ENCODE peak calls at places on chromosomes 2 and 18, in seven cellular contexts. C is body of pancreas, H is LNCaP clone FGC, A is AG09309, B is stomach, Y is colonic mucosa, Z is endothelial cell. R is an unnamed sample.

GRCh38 chr2:237199082-237199481 is 113.4 kb downstream of the COPS8 start:
- DNase-seq in C (no peak), Y (no peak), A (no peak), H (no peak), Z (no peak), B (no peak), R (no peak)

GRCh38 chr18:62904396-62905285 is 189.3 kb downstream of the PHLPP1 start:
- DNase-seq in Y (no peak), C (no peak), Z (no peak), A (no peak), B (no peak), H (no peak), R (no peak)

GRCh38 chr18:49725809-49726514 is 87.4 kb downstream of the ACAA2 start:
- DNase-seq in B (no peak), Y (no peak), H (no peak), Z (peak; percentile 36), A (peak; percentile 86), C (peak; percentile 37), R (no peak)

GRCh38 chr18:57040175-57040574 is 106.7 kb upstream of the BOD1L2 start:
- DNase-seq in Y (no peak), Z (no peak), C (no peak), B (no peak), H (no peak), A (no peak), R (no peak)

GRCh38 chr2:239472220-239472775 is 71.5 kb upstream of the HDAC4 start:
- DNase-seq in H (no peak), A (no peak), C (no peak), B (no peak), Z (no peak), Y (no peak), R (peak; percentile 15)

GRCh38 chr18:79856119-79857080 is 58.7 kb downstream of the KCNG2 start:
- DNase-seq in Y (peak; percentile 15), B (no peak), C (peak; percentile 45), Z (peak; percentile 44), A (no peak), H (no peak), R (no peak)

GRCh38 chr18:13614701-13615288 is 111.6 kb downstream of the FAM210A start:
- DNase-seq in C (no peak), B (no peak), Z (no peak), A (no peak), H (no peak), Y (no peak), R (no peak)

GRCh38 chr18:74488864-74489263 is 7.3 kb upstream of the CNDP2 start:
- DNase-seq in B (no peak), H (no peak), C (no peak), A (no peak), Z (no peak), Y (no peak), R (no peak)

GRCh38 chr2:128986867-128987268 is 668.2 kb upstream of the HS6ST1 start:
- DNase-seq in A (no peak), Z (no peak), C (peak; percentile 61), B (no peak), Y (no peak), H (no peak), R (no peak)

GRCh38 chr2:23055251-23055650 is 329.7 kb upstream of the KLHL29 start:
- DNase-seq in H (no peak), Y (no peak), Z (no peak), A (no peak), B (no peak), C (no peak), R (no peak)

GRCh38 chr2:212526059-212526458 is 12.5 kb downstream of the ERBB4 start:
- DNase-seq in H (no peak), A (no peak), B (no peak), Y (no peak), C (no peak), Z (no peak), R (no peak)

GRCh38 chr2:212523756-212524155 is 14.8 kb downstream of the ERBB4 start:
- DNase-seq in H (no peak), C (no peak), A (no peak), Y (no peak), B (no peak), Z (no peak), R (no peak)

GRCh38 chr2:212517693-212518092 is 20.9 kb downstream of the ERBB4 start:
- DNase-seq in Y (no peak), C (no peak), B (no peak), Z (no peak), H (no peak), A (no peak), R (no peak)

DNA sequence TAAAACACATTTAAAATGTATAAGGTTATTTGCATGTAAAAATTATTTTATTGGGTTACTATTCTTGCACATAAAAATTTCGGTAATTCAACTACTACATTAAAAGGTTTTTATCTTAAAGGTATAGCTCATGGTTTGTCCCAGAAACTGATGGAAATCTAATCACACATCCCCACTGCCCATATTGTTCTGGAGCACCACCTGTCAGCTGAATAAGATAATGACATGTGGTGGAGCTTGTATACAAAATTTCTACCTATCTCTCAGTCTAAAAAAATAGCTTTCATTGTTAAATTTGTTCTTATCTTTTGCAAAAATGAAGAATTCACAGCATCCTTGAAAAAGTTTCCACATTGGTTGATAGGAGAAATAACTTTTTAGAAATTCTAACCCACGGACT is 18.3 kb downstream of the ERBB4 start:
- DNase-seq in B (no peak), H (no peak), A (no peak), Y (no peak), C (no peak), Z (no peak), R (no peak)
- TF ChIP-seq CTCF in B (no peak), H (peak; percentile 65), A (peak; percentile 50), Y (no peak), C (peak; percentile 6), Z (no peak), R (peak; percentile 58)

DNA sequence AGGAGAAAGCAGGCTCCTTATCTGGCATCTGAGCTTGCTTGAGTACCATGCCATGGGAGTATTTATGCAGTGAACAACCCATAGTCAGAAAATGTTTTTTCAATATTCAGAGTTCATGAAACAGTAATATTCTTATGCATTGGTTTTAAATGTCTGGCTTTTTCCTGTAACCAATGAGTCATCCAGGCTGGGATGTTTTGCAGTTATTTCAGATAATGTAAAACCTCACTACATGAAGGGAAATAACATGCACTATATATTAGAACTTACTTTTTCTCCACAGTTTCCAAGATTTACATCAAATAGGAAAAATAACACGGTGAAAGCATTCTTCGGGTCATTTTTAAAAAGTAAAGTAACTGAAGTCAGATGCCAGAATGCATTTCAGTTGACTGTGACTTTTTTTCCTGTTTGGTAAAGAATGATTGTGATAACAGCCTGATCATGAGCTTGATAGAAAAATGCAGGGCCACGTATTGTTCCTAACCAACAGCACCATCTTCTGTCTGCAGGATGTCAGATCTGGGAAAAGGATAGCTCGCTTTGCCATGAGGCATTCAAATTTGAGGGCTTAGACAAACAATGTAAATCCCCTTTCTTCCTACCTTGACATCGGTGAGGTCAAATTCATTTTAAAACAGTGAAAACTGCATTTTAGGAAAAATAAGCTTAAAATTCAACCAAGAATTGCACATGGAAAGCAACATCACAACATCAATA is 152.8 kb downstream of the DSC3 start:
- DNase-seq in B (no peak), H (peak; percentile 8), C (no peak), Y (no peak), Z (peak; percentile 33), A (no peak), R (no peak)
- TF ChIP-seq CTCF in B (no peak), H (peak; percentile 87), C (peak; percentile 16), Y (no peak), Z (peak; percentile 24), A (no peak), R (peak; percentile 71)

DNA sequence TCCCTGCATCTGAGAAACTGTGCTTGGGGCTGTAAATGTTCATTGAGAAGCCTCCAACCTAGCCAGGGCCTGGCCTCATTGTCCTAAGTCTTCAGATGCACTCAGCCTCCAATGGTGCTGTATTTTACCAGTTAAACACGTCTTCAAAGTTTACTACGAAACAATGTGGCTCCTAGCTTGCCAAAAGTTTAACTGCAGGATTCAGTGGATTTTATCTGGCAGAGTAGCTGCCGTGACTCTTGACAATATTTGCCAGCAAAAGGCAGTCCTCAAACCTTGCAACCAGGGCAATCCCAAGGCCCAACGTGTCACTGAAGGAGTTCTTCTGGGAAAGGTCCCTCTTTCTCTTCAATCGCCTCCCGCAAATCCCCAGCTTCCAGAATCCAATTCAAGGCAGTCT is 1.1 kb downstream of the PID1 start:
- DNase-seq in C (no peak), H (no peak), B (no peak), Y (peak; percentile 45), A (no peak), Z (no peak), R (no peak)
- TF ChIP-seq CTCF in C (no peak), H (no peak), B (no peak), Y (no peak), A (no peak), Z (no peak), R (no peak)

GRCh38 chr2:226792155-226792871 is 7.3 kb downstream of the IRS1 start:
- DNase-seq in Z (no peak), B (no peak), Y (peak; percentile 31), A (no peak), C (no peak), H (no peak), R (no peak)

GRCh38 chr2:226790436-226790835 is 9.2 kb downstream of the IRS1 start:
- DNase-seq in A (no peak), Z (no peak), B (no peak), Y (peak; percentile 31), H (no peak), C (no peak), R (no peak)

GRCh38 chr2:226790006-226790405 is 9.6 kb downstream of the IRS1 start:
- DNase-seq in Y (no peak), H (no peak), C (peak; percentile 25), B (no peak), Z (no peak), A (no peak), R (no peak)

GRCh38 chr2:226791056-226791486 is 8.5 kb downstream of the IRS1 start:
- DNase-seq in H (no peak), A (no peak), C (no peak), Y (peak; percentile 59), Z (peak; percentile 36), B (no peak), R (no peak)

DNA sequence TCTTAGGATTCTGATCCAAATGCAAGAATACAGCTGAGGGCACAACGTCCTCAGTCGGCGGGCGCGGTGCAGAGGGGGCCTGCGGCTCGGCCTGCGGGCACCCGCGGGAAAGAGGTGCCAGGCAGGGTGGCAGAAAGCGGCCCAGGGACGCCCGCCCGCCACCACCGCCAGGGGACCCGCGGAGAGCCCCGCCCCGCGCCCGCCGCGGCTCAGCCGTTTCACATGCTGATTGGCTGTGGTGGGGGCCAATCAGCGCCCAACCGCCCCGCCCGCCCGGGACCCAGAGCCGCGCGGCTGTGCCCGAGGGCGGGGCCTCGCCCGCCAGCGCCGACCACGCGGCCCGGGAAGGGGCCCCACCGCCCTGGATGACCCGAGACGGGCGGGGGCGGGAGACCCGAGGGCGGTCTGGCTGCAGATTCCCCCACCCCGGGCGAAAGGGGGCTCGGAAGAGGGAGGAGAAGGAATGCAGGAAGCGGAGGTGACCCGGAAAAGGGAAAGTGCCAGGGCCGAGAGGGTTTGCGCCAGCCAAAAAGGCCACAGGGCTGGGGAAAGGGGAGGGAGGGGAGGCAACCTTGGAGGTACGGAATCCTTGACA is 8.0 kb downstream of the IRS1 start:
- DNase-seq in A (no peak), C (peak; percentile 94), B (peak; percentile 92), Y (peak; percentile 92), H (no peak), Z (peak; percentile 93), R (peak; percentile 90)
- TF ChIP-seq CTCF in A (peak; percentile 26), C (peak; percentile 75), B (no peak), Y (peak; percentile 48), H (peak; percentile 13), Z (peak; percentile 50), R (peak; percentile 80)

GRCh38 chr2:71804251-71804650 is 343.4 kb downstream of the CYP26B1 start:
- DNase-seq in A (peak; percentile 21), H (no peak), C (no peak), B (no peak), Z (no peak), Y (no peak), R (peak; percentile 10)
- TF ChIP-seq CTCF in A (peak; percentile 44), H (no peak), C (no peak), B (no peak), Z (no peak), Y (no peak), R (peak; percentile 25)

R was measured in type B pancreatic cell.